ENCODE peak calls at places on chromosomes 7 and 10, in eight cellular contexts. R is A172; V is stimulated activated naive B cell treated with anti-CD40 and anti-IgM and Interleukin-4, amounts not matched to agents 10 μg/mL and 1 μg/mL and 100 μg/mL, for 72 hours; H is HFF-Myc; T is brain microvascular endothelial cell; G is AG08395; B is psoas muscle; S is amniotic epithelial cell. O is an unnamed sample.
A peak's percentile ranks its signal among the peaks of the same experiment; 100 is the strongest.

GRCh38 chr10:60099998-60100747 is 193.8 kb upstream of the CCDC6 start:
- DNase-seq in R (peak; percentile 49), V (no peak), H (peak; percentile 29), T (peak; percentile 53), G (peak; percentile 53), B (no peak), S (peak; percentile 62), O (peak; percentile 77)

GRCh38 chr10:13382759-13383753 is 35.0 kb upstream of the SEPHS1 start:
- DNase-seq in R (peak; percentile 19), V (no peak), H (no peak), T (no peak), G (no peak), B (no peak), S (no peak), O (no peak)

GRCh38 chr7:92794386-92794785 is 42.0 kb downstream of the CDK6 start:
- DNase-seq in R (no peak), V (no peak), H (no peak), T (no peak), G (no peak), B (no peak), S (no peak), O (no peak)

GRCh38 chr7:34108150-34108549 is 202.8 kb downstream of the BMPER start:
- DNase-seq in R (no peak), V (no peak), H (no peak), T (peak; percentile 20), G (peak; percentile 9), B (peak; percentile 20), S (peak; percentile 95), O (peak; percentile 93)

GRCh38 chr7:8260871-8261707 is 878 bp downstream of the ICA1 start:
- DNase-seq in R (peak; percentile 52), V (peak; percentile 2), H (no peak), T (peak; percentile 0), G (no peak), B (peak; percentile 23), S (peak; percentile 21), O (no peak)

GRCh38 chr7:150373049-150373801 is 4.6 kb downstream of the REPIN1 start:
- DNase-seq in R (no peak), V (no peak), H (no peak), T (no peak), G (no peak), B (no peak), S (no peak), O (no peak)

GRCh38 chr10:27723436-27723835 is 22.2 kb downstream of the MKX start:
- DNase-seq in R (peak; percentile 75), V (no peak), H (no peak), T (no peak), G (peak; percentile 92), B (no peak), S (no peak), O (no peak)

GRCh38 chr7:24917510-24918239 is 62.3 kb downstream of the OSBPL3 start:
- DNase-seq in R (no peak), V (no peak), H (no peak), T (peak; percentile 72), G (peak; percentile 78), B (no peak), S (peak; percentile 73), O (peak; percentile 68)

GRCh38 chr7:129298268-129298893 is 73.6 kb downstream of the AHCYL2 start:
- DNase-seq in R (peak; percentile 26), V (no peak), H (peak; percentile 9), T (peak; percentile 34), G (peak; percentile 43), B (peak; percentile 25), S (peak; percentile 31), O (peak; percentile 65)

O was measured in fibroblast of pulmonary artery.